ENCODE peak calls at places on chromosomes 2 and 18, in eight cellular contexts. O is NT2/D1, H is Peyer's patch, Y is right cardiac atrium, G is iPS DF 6.9, P is psoas muscle, E is small intestine, R is body of pancreas. L is an unnamed sample.

GRCh38 chr2:1823187-1824169 is 79.2 kb upstream of the PXDN start:
- DNase-seq in G (peak; percentile 61), R (no peak), O (peak; percentile 28), E (no peak), H (no peak), P (peak; percentile 52), Y (no peak), L (no peak)

GRCh38 chr2:195319548-195320415 is 337.2 kb upstream of the SLC39A10 start:
- DNase-seq in R (no peak), Y (no peak), P (no peak), G (no peak), E (no peak), H (no peak), O (no peak), L (no peak)

GRCh38 chr2:85733121-85733960 is 20.4 kb upstream of the ATOH8 start:
- DNase-seq in Y (no peak), E (no peak), O (no peak), G (no peak), H (no peak), P (peak; percentile 92), R (no peak), L (no peak)

GRCh38 chr2:10931710-10932255 is 20.0 kb downstream of the KCNF1 start:
- DNase-seq in H (no peak), E (no peak), Y (no peak), P (peak; percentile 94), R (no peak), O (no peak), G (no peak), L (no peak)

GRCh38 chr2:10908195-10908594 is 3.5 kb upstream of the KCNF1 start:
- DNase-seq in G (no peak), Y (no peak), R (no peak), H (no peak), P (no peak), E (no peak), O (no peak), L (no peak)

GRCh38 chr18:23067236-23067635 is 68.0 kb upstream of the CABLES1 start:
- DNase-seq in P (no peak), Y (no peak), O (no peak), G (no peak), E (no peak), R (no peak), H (no peak), L (no peak)

GRCh38 chr2:6506311-6507258 is 359.1 kb downstream of the CMPK2 start:
- DNase-seq in E (peak; percentile 69), Y (no peak), P (no peak), O (no peak), G (no peak), R (no peak), H (no peak), L (peak; percentile 19)

GRCh38 chr2:169276045-169276444 is 86.3 kb downstream of the LRP2 start:
- DNase-seq in Y (no peak), G (no peak), H (no peak), E (peak; percentile 19), P (no peak), O (no peak), R (no peak), L (no peak)

GRCh38 chr2:236221798-236222197 is 42.4 kb downstream of the ASB18 start:
- DNase-seq in O (no peak), H (no peak), E (no peak), R (no peak), P (no peak), G (no peak), Y (no peak), L (no peak)

GRCh38 chr2:45259144-45259543 is 249.9 kb upstream of the SIX2 start:
- DNase-seq in Y (no peak), E (no peak), G (no peak), H (no peak), O (no peak), R (no peak), P (no peak), L (no peak)

GRCh38 chr18:36338420-36338933 is 41.0 kb downstream of the FHOD3 start:
- DNase-seq in R (no peak), Y (peak; percentile 62), E (no peak), P (no peak), O (no peak), G (no peak), H (no peak), L (no peak)

GRCh38 chr2:96970910-96971309 is 15.5 kb downstream of the FAM178B start:
- DNase-seq in P (no peak), H (no peak), O (no peak), G (no peak), R (no peak), Y (no peak), E (no peak), L (no peak)

GRCh38 chr2:218257390-218257981 is 3.3 kb upstream of the GPBAR1 start:
- DNase-seq in H (peak; percentile 67), P (no peak), O (peak; percentile 46), R (peak; percentile 19), E (peak; percentile 30), Y (no peak), G (peak; percentile 63), L (peak; percentile 31)

GRCh38 chr2:101752708-101753107 is 55.2 kb downstream of the MAP4K4 start:
- DNase-seq in R (no peak), H (no peak), G (no peak), O (no peak), Y (no peak), E (no peak), P (no peak), L (peak; percentile 13)

GRCh38 chr2:48715956-48716355 is 39.6 kb downstream of the LHCGR start:
- DNase-seq in H (no peak), R (no peak), E (no peak), Y (no peak), G (no peak), O (no peak), P (no peak), L (no peak)
- H3K4me1 ChIP-seq in H (no peaks in the 10 kb centered on the region), R (no peaks in the 10 kb centered on the region), E (no peaks in the 10 kb centered on the region), Y (peaks cover 2% of the 10 kb centered on the region), G (peaks cover 2% of the 10 kb centered on the region), O (no peaks in the 10 kb centered on the region), P (no peaks in the 10 kb centered on the region), L (peaks cover 15% of the 10 kb centered on the region)

DNA sequence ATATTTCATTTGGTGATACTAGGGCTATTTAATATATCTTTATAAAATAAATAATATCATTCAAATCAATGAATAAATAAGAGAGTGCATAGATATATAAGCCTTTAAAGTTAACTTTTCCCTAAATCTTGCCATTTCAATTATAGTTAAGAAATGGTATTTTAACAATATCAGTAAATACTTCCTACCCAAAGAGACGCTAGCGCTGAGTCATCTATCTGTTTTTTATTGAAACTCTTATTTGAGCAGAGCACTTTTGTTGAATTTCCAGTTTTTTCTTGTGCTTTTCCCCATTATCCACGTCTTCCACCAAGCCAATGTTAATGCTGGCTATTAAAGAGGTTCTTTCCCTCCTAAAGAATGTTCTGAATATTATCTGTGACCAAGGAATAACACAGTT is 639.3 kb downstream of the DSC3 start:
- DNase-seq in P (no peak), O (no peak), Y (no peak), H (no peak), E (no peak), G (no peak), R (no peak), L (no peak)
- H3K4me3 ChIP-seq in P (no peak overlapping the region), O (no peak overlapping the region), Y (no peak overlapping the region), H (no peak overlapping the region), E (no peak overlapping the region), G (no peak overlapping the region), R (no peak overlapping the region), L (no peak overlapping the region)

DNA sequence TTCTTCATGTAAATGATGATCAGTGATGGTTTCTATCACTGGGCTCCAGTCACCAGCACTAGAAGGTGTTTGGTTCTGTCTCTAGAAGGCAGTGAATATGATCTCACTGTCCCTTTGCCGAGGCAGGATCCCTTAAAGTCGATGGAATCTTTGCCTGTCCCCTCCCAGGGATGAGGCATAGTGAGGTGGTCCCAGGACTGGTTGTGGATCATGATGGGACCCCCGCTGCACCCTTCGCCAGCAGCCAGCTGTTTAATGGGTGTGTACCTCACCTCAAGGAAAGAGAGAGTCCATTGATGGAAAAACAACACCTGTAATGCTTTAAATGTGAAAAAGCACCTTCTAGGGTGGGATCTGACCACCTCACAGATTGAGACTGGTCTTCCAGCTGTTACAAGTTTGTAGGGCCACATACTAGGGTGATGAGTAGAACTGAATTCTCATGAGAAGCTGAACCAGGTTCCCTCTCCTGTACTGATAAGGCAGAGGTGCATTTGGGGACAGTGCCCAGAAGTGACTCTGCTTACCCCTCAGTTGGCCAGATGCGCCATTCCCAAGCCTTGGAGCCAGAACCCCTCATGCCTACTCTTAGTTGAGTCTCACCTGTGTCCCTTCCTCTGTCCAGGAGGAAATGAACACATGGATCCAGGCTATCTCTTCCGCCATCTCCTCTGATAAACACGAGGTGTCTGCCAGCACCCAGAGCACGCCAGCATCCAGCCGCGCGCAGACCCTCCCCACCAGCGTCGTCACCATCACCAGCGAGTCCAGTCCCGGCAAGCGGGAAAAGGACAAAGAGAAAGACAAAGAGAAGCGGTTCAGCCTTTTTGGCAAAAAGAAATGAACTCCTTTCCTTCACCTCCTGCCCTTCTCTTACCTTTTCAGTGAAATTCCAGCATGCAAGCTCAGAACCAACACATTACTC is 55.5 kb upstream of the EML6 start:
- DNase-seq in P (no peak), R (no peak), O (no peak), Y (no peak), G (no peak), H (no peak), E (no peak), L (no peak)
- H3K4me1 ChIP-seq in P (peaks cover 39% of the 10 kb centered on the region), R (peaks cover 54% of the 10 kb centered on the region), O (no peaks in the 10 kb centered on the region), Y (peaks cover 18% of the 10 kb centered on the region), G (no peaks in the 10 kb centered on the region), H (no peaks in the 10 kb centered on the region), E (no peaks in the 10 kb centered on the region), L (peaks cover 48% of the 10 kb centered on the region)

GRCh38 chr2:95346236-95346737 is 49.1 kb downstream of the KCNIP3 start:
- DNase-seq in G (no peak), R (peak; percentile 64), O (no peak), P (peak; percentile 80), Y (peak; percentile 91), H (no peak), E (peak; percentile 70), L (peak; percentile 67)
- H3K4me3 ChIP-seq in G (peak overlapping the region; percentile 42), R (peak overlapping the region; percentile 27), O (peak overlapping the region; percentile 64), P (peak overlapping the region; percentile 80), Y (peak overlapping the region; percentile 82), H (peak overlapping the region; percentile 92), E (no peak overlapping the region), L (peak overlapping the region; percentile 66)

DNA sequence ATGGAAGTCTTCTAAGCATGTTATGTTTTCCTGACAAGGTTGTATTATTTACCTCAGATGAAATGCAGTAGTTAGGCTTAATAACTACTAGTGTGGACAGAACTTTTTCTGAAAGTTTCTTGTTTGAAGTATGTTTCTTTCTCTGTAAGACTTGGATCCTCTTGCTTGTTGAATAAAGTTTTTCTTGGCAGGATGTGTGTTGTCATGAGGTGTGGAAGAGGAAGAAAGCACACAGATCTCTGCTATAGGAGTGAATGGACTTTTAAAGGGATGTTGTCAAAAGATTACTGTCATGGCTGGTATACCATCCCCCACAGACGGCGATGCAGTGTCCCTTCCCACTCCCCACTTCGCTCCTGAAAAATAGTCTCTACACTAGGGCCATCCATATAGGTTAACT is 2.6 kb downstream of the CAB39 start:
- DNase-seq in E (no peak), Y (no peak), O (no peak), G (no peak), H (no peak), R (no peak), P (no peak), L (no peak)
- H3K4me1 ChIP-seq in E (peaks cover 9% of the 10 kb centered on the region), Y (peaks cover 15% of the 10 kb centered on the region), O (peaks cover 2% of the 10 kb centered on the region), G (peaks cover 2% of the 10 kb centered on the region), H (no peaks in the 10 kb centered on the region), R (peaks cover 32% of the 10 kb centered on the region), P (peaks cover 57% of the 10 kb centered on the region), L (peaks cover 49% of the 10 kb centered on the region)

GRCh38 chr18:13641551-13642439 is 84.6 kb downstream of the FAM210A start:
- DNase-seq in H (no peak), R (no peak), G (no peak), E (no peak), P (peak; percentile 64), O (no peak), Y (peak; percentile 88), L (no peak)
- H3K4me3 ChIP-seq in H (peak overlapping the region; percentile 42), R (no peak overlapping the region), G (peak overlapping the region; percentile 32), E (no peak overlapping the region), P (peak overlapping the region; percentile 60), O (no peak overlapping the region), Y (peak overlapping the region; percentile 1), L (peak overlapping the region; percentile 23)